ENCODE peak calls at places on chromosomes 3 and 15, in five cellular contexts. V, H, Y, X and P are unnamed samples.

GRCh38 chr3:130465486-130465885 is 51.5 kb upstream of the COL6A6 start:
- DNase-seq in V (no peak), H (no peak), Y (no peak), X (no peak), P (no peak)

GRCh38 chr15:76153241-76154197 is 93.7 kb downstream of the TMEM266 start:
- DNase-seq in V (no peak), H (no peak), Y (no peak), X (no peak), P (peak; percentile 62)

GRCh38 chr3:105274958-105275357 is 91.8 kb upstream of the ALCAM start:
- DNase-seq in V (no peak), H (peak; percentile 82), Y (no peak), X (no peak), P (no peak)

GRCh38 chr3:175956964-175957363 is 1097.8 kb downstream of the NAALADL2 start:
- DNase-seq in V (no peak), H (no peak), Y (no peak), X (peak; percentile 78), P (no peak)

GRCh38 chr15:48802257-48802656 is 8.6 kb downstream of the CEP152 start:
- DNase-seq in V (no peak), H (no peak), Y (no peak), X (no peak), P (no peak)

GRCh38 chr3:129413687-129414506 is 14.5 kb downstream of the EFCAB12 start:
- DNase-seq in V (no peak), H (peak; percentile 92), Y (peak; percentile 32), X (no peak), P (peak; percentile 22)

GRCh38 chr3:189276481-189277190 is 104.9 kb downstream of the TPRG1 start:
- DNase-seq in V (peak; percentile 63), H (peak; percentile 87), Y (no peak), X (no peak), P (no peak)

GRCh38 chr3:52685285-52685704 is 418 bp downstream of the PBRM1 start:
- DNase-seq in V (peak; percentile 84), H (no peak), Y (no peak), X (peak; percentile 87), P (peak; percentile 90)

GRCh38 chr3:129026728-129027543 is 25.8 kb downstream of the EFCC1 start:
- DNase-seq in V (peak; percentile 95), H (peak; percentile 69), Y (peak; percentile 93), X (peak; percentile 93), P (peak; percentile 94)

GRCh38 chr3:120764206-120764605 is 21.7 kb downstream of the GTF2E1 start:
- DNase-seq in V (no peak), H (no peak), Y (no peak), X (no peak), P (no peak)

GRCh38 chr3:133125802-133126201 is 87.6 kb downstream of the TMEM108 start:
- DNase-seq in V (no peak), H (no peak), Y (no peak), X (no peak), P (no peak)

GRCh38 chr3:791442-791841 is 301.4 kb upstream of the CNTN6 start:
- DNase-seq in V (no peak), H (no peak), Y (no peak), X (no peak), P (no peak)

GRCh38 chr3:195095035-195095703 is 175.8 kb downstream of the XXYLT1 start:
- DNase-seq in V (peak; percentile 26), H (no peak), Y (no peak), X (no peak), P (no peak)

GRCh38 chr3:101193957-101194356 is 126.4 kb downstream of the IMPG2 start:
- DNase-seq in V (no peak), H (peak; percentile 48), Y (no peak), X (no peak), P (no peak)

GRCh38 chr3:175552929-175553328 is 693.8 kb downstream of the NAALADL2 start:
- DNase-seq in V (no peak), H (no peak), Y (no peak), X (no peak), P (no peak)

GRCh38 chr3:194497799-194498575 is 11.2 kb upstream of the ATP13A3 start:
- DNase-seq in V (no peak), H (peak; percentile 61), Y (no peak), X (no peak), P (peak; percentile 82)

GRCh38 chr3:184590795-184591194 is 29.2 kb downstream of the EPHB3 start:
- DNase-seq in V (no peak), H (no peak), Y (no peak), X (no peak), P (no peak)

GRCh38 chr3:104437131-104437750 is 929.5 kb upstream of the ALCAM start:
- DNase-seq in V (no peak), H (peak; percentile 80), Y (no peak), X (peak; percentile 2), P (no peak)

GRCh38 chr3:46110701-46111493 is 83.6 kb upstream of the XCR1 start:
- DNase-seq in V (peak; percentile 70), H (peak; percentile 93), Y (no peak), X (peak; percentile 19), P (no peak)

GRCh38 chr3:182490601-182491485 is 302.5 kb upstream of the ATP11B start:
- DNase-seq in V (no peak), H (peak; percentile 6), Y (no peak), X (peak; percentile 77), P (no peak)

GRCh38 chr15:80744826-80745225 is 34.3 kb upstream of the CEMIP start:
- DNase-seq in V (no peak), H (peak; percentile 59), Y (no peak), X (no peak), P (no peak)

GRCh38 chr3:15651396-15651795 is 49.9 kb downstream of the BTD start:
- DNase-seq in V (no peak), H (no peak), Y (no peak), X (no peak), P (no peak)

GRCh38 chr3:3705090-3705775 is 94.0 kb upstream of the LRRN1 start:
- DNase-seq in V (no peak), H (no peak), Y (no peak), X (peak; percentile 48), P (peak; percentile 57)

GRCh38 chr3:156461889-156462288 is 93.0 kb downstream of the SSR3 start:
- DNase-seq in V (no peak), H (no peak), Y (no peak), X (no peak), P (no peak)

GRCh38 chr3:194389269-194389668 is 9.8 kb downstream of the GP5 start:
- DNase-seq in V (no peak), H (no peak), Y (no peak), X (no peak), P (no peak)

GRCh38 chr3:128167973-128168674 is 14.8 kb downstream of the EEFSEC start:
- DNase-seq in V (no peak), H (no peak), Y (no peak), X (no peak), P (no peak)

GRCh38 chr3:99751649-99752048 is 66.0 kb upstream of the CMSS1 start:
- DNase-seq in V (no peak), H (peak; percentile 88), Y (no peak), X (no peak), P (no peak)

GRCh38 chr3:56980798-56981390 is 79.6 kb upstream of the SPATA12 start:
- DNase-seq in V (peak; percentile 79), H (peak; percentile 100), Y (no peak), X (no peak), P (no peak)

GRCh38 chr3:105387122-105387751 is 20.5 kb downstream of the ALCAM start:
- DNase-seq in V (no peak), H (peak; percentile 68), Y (no peak), X (no peak), P (no peak)

GRCh38 chr15:73127302-73127936 is 75.2 kb downstream of the NEO1 start:
- DNase-seq in V (no peak), H (peak; percentile 34), Y (peak; percentile 37), X (peak; percentile 74), P (peak; percentile 76)

GRCh38 chr3:185629554-185630181 is 43.6 kb downstream of the SENP2 start:
- DNase-seq in V (no peak), H (no peak), Y (no peak), X (no peak), P (no peak)
- H3K4me3 ChIP-seq in V (no peak overlapping the region), H (no peak overlapping the region), Y (no peak overlapping the region), X (no peak overlapping the region), P (no peak overlapping the region)

GRCh38 chr3:13111874-13112520 is 38.8 kb upstream of the IQSEC1 start:
- DNase-seq in V (no peak), H (no peak), Y (no peak), X (no peak), P (peak; percentile 42)

GRCh38 chr3:13114811-13115615 is 41.8 kb upstream of the IQSEC1 start:
- DNase-seq in V (no peak), H (no peak), Y (no peak), X (no peak), P (peak; percentile 44)

GRCh38 chr3:13112521-13113345 is 39.5 kb upstream of the IQSEC1 start:
- DNase-seq in V (peak; percentile 24), H (no peak), Y (no peak), X (no peak), P (no peak)

GRCh38 chr3:13115616-13115910 is 42.3 kb upstream of the IQSEC1 start:
- DNase-seq in V (no peak), H (no peak), Y (no peak), X (no peak), P (peak; percentile 39)

DNA sequence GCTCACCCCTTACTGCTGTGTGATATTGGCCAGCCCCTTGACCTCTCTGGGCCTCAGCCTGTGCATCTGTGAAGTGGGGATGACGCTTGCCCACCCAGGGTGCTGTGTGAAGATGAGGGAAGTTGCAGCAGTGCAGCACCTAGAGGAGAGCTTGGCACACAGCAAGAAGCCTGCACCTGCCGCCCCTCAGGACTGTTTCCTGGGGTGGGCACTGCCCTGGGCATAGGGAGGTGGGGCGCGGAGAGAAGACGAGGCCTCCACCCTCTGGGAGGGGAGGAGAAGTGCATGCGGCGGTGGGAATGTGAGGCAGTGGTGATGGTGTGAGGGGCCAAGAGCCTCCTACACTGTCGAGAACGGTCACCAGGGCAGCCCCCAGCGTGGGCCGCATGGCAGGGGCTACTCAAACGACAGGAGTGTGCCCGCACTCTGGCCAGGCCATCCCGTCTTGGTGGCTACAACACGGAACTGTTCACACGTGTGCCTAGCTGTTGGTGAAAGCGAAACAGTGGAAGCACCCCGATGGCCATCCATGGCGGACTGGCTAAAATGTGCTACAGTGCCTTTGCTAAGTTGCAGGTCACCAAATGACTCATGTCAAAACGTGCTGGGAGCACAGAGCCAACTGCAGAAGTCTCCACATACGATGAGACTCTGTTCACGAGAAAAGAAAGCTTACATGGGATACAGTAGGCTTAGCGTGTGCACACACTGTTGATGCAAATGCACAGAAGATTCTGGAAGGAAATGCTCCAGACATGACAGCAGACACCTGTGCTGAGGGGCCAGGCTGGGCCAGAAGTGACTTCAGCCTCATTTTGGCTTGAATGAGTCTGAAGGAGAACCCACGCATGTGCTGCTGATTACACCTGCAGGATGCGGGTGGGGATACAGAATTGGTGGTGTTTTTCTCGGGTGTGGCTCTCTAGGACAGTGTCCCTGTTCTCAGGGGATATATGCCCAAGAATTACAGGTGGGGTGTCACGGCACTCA is 40.4 kb upstream of the IQSEC1 start:
- DNase-seq in V (peak; percentile 35), H (no peak), Y (no peak), X (no peak), P (peak; percentile 44)
- H3K4me3 ChIP-seq in V (no peak overlapping the region), H (no peak overlapping the region), Y (no peak overlapping the region), X (no peak overlapping the region), P (no peak overlapping the region)

GRCh38 chr3:122969585-122970453 is 57.7 kb downstream of the SEMA5B start:
- DNase-seq in V (no peak), H (peak; percentile 65), Y (no peak), X (no peak), P (no peak)
- H3K4me3 ChIP-seq in V (no peak overlapping the region), H (no peak overlapping the region), Y (no peak overlapping the region), X (no peak overlapping the region), P (no peak overlapping the region)

GRCh38 chr15:100918034-100918689 is 995 bp upstream of the LRRK1 start:
- DNase-seq in V (peak; percentile 88), H (peak; percentile 72), Y (peak; percentile 75), X (peak; percentile 91), P (peak; percentile 96)
- H3K4me3 ChIP-seq in V (peak overlapping the region; percentile 85), H (peak overlapping the region; percentile 80), Y (no peak overlapping the region), X (peak overlapping the region; percentile 64), P (peak overlapping the region; percentile 81)

GRCh38 chr3:10702961-10703740 is 112.9 kb upstream of the SLC6A11 start:
- DNase-seq in V (no peak), H (no peak), Y (peak; percentile 93), X (peak; percentile 95), P (peak; percentile 96)
- H3K4me3 ChIP-seq in V (no peak overlapping the region), H (no peak overlapping the region), Y (no peak overlapping the region), X (peak overlapping the region; percentile 41), P (no peak overlapping the region)